ENCODE peak calls at places on chromosome 21, in eight cellular contexts. One of them, this sample, is unnamed.

GRCh38 chr21:25733859-25734653 is 648 bp downstream of the ATP5PF start:
- DNase-seq in endothelial cell of umbilical vein: peak
- DNase-seq in ascending aorta: no peak
- DNase-seq in heart right ventricle: peak
- DNase-seq in nephron progenitor cell: peak
- DNase-seq in fibroblast of villous mesenchyme: peak
- DNase-seq in Calu3: peak
- DNase-seq in psoas muscle: no peak
- DNase-seq in this sample: no peak

GRCh38 chr21:14697769-14698168 is 151.7 kb upstream of the SAMSN1 start:
- DNase-seq in endothelial cell of umbilical vein: no peak
- DNase-seq in ascending aorta: no peak
- DNase-seq in heart right ventricle: no peak
- DNase-seq in nephron progenitor cell: no peak
- DNase-seq in fibroblast of villous mesenchyme: no peak
- DNase-seq in Calu3: no peak
- DNase-seq in psoas muscle: no peak
- DNase-seq in this sample: no peak

GRCh38 chr21:26127918-26128317 is 42.7 kb downstream of the APP start:
- DNase-seq in endothelial cell of umbilical vein: peak
- DNase-seq in ascending aorta: no peak
- DNase-seq in heart right ventricle: no peak
- DNase-seq in nephron progenitor cell: no peak
- DNase-seq in fibroblast of villous mesenchyme: peak
- DNase-seq in Calu3: no peak
- DNase-seq in psoas muscle: no peak
- DNase-seq in this sample: no peak

GRCh38 chr21:36135391-36136094 is 664 bp downstream of the CBR3 start:
- DNase-seq in endothelial cell of umbilical vein: peak
- DNase-seq in ascending aorta: peak
- DNase-seq in heart right ventricle: peak
- DNase-seq in nephron progenitor cell: peak
- DNase-seq in fibroblast of villous mesenchyme: peak
- DNase-seq in Calu3: peak
- DNase-seq in psoas muscle: peak
- DNase-seq in this sample: peak

GRCh38 chr21:36773111-36773510 is 74.2 kb downstream of the SIM2 start:
- DNase-seq in endothelial cell of umbilical vein: peak
- DNase-seq in ascending aorta: peak
- DNase-seq in heart right ventricle: peak
- DNase-seq in nephron progenitor cell: no peak
- DNase-seq in fibroblast of villous mesenchyme: peak
- DNase-seq in Calu3: peak
- DNase-seq in psoas muscle: peak
- DNase-seq in this sample: no peak

GRCh38 chr21:37331411-37331810 is 35.2 kb upstream of the DYRK1A start:
- DNase-seq in endothelial cell of umbilical vein: no peak
- DNase-seq in ascending aorta: no peak
- DNase-seq in heart right ventricle: no peak
- DNase-seq in nephron progenitor cell: no peak
- DNase-seq in fibroblast of villous mesenchyme: no peak
- DNase-seq in Calu3: no peak
- DNase-seq in psoas muscle: no peak
- DNase-seq in this sample: no peak

GRCh38 chr21:25464275-25464674 is 143.0 kb downstream of the MRPL39 start:
- DNase-seq in endothelial cell of umbilical vein: peak
- DNase-seq in ascending aorta: no peak
- DNase-seq in heart right ventricle: no peak
- DNase-seq in nephron progenitor cell: no peak
- DNase-seq in fibroblast of villous mesenchyme: no peak
- DNase-seq in Calu3: no peak
- DNase-seq in psoas muscle: no peak
- DNase-seq in this sample: no peak

GRCh38 chr21:16280731-16281130 is 550.9 kb downstream of the USP25 start:
- DNase-seq in endothelial cell of umbilical vein: peak
- DNase-seq in ascending aorta: no peak
- DNase-seq in heart right ventricle: no peak
- DNase-seq in nephron progenitor cell: no peak
- DNase-seq in fibroblast of villous mesenchyme: peak
- DNase-seq in Calu3: no peak
- DNase-seq in psoas muscle: no peak
- DNase-seq in this sample: no peak

GRCh38 chr21:46477765-46478164 is 19.1 kb downstream of the DIP2A start:
- DNase-seq in endothelial cell of umbilical vein: no peak
- DNase-seq in ascending aorta: no peak
- DNase-seq in heart right ventricle: no peak
- DNase-seq in nephron progenitor cell: no peak
- DNase-seq in fibroblast of villous mesenchyme: peak
- DNase-seq in Calu3: no peak
- DNase-seq in psoas muscle: no peak
- DNase-seq in this sample: no peak

GRCh38 chr21:16395285-16395684 is 665.5 kb downstream of the USP25 start:
- DNase-seq in endothelial cell of umbilical vein: no peak
- DNase-seq in ascending aorta: no peak
- DNase-seq in heart right ventricle: no peak
- DNase-seq in nephron progenitor cell: no peak
- DNase-seq in fibroblast of villous mesenchyme: no peak
- DNase-seq in Calu3: no peak
- DNase-seq in psoas muscle: no peak
- DNase-seq in this sample: no peak

GRCh38 chr21:35855463-35855862 is 204.9 kb downstream of the SETD4 start:
- DNase-seq in endothelial cell of umbilical vein: peak
- DNase-seq in ascending aorta: no peak
- DNase-seq in heart right ventricle: no peak
- DNase-seq in nephron progenitor cell: no peak
- DNase-seq in fibroblast of villous mesenchyme: no peak
- DNase-seq in Calu3: no peak
- DNase-seq in psoas muscle: no peak
- DNase-seq in this sample: no peak

GRCh38 chr21:38494254-38494648 is 4.0 kb downstream of the ERG start:
- DNase-seq in endothelial cell of umbilical vein: no peak
- DNase-seq in ascending aorta: no peak
- DNase-seq in heart right ventricle: no peak
- DNase-seq in nephron progenitor cell: no peak
- DNase-seq in fibroblast of villous mesenchyme: no peak
- DNase-seq in Calu3: no peak
- DNase-seq in psoas muscle: no peak
- DNase-seq in this sample: no peak

DNA sequence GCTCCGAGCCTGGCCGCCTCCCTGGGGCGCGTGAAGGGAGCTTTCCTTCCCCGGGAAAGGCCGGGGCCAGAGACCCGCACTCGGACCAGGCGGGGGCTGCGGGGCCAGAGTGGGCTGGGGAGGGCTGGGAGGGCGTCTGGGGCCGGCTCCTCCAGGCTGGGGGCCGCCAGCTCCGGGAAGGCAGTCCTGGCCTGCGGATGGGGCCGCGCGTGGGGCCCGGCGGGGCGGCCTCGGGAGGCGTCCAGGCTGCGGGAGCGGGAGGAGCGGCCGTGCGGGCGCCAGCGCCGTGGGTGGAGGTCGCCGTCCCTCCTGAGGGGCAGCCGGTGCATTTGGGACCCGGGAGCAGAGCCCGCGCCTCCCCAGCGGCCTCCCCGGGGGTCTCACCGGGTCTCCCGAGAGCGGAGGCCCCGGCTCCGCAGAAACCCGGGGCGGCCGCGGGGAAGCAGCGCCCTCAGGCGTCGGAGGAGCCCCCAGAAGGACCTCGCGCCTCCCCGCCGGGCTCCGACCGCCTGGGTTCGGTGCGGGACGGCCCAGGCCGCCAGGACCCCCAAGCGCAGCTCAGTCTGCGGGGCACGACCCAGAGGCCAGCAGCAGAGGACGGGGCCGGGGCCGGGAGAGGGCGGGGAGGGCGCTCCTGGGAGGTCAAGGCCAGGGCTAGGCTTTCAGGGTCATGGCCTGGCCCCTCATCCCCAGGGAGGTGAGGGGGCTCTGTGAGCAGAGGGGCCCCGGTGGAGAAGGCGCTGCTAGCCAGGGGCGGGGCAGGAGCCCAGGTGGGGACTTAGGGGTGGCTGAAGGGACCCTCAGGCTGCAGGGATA is 7.3 kb upstream of the SLX9 start:
- DNase-seq in endothelial cell of umbilical vein: no peak
- DNase-seq in ascending aorta: no peak
- DNase-seq in heart right ventricle: no peak
- DNase-seq in nephron progenitor cell: peak
- DNase-seq in fibroblast of villous mesenchyme: no peak
- DNase-seq in Calu3: peak
- DNase-seq in psoas muscle: peak
- DNase-seq in this sample: peak
- TF ChIP-seq CTCF in endothelial cell of umbilical vein: peak
- TF ChIP-seq CTCF in ascending aorta: peak
- TF ChIP-seq CTCF in heart right ventricle: peak
- TF ChIP-seq CTCF in nephron progenitor cell: peak
- TF ChIP-seq CTCF in fibroblast of villous mesenchyme: peak
- TF ChIP-seq CTCF in Calu3: peak
- TF ChIP-seq CTCF in psoas muscle: peak
- TF ChIP-seq CTCF in this sample: peak

GRCh38 chr21:44575307-44576024 is 1.9 kb downstream of the KRTAP10-4 start:
- DNase-seq in endothelial cell of umbilical vein: no peak
- DNase-seq in ascending aorta: no peak
- DNase-seq in heart right ventricle: no peak
- DNase-seq in nephron progenitor cell: no peak
- DNase-seq in fibroblast of villous mesenchyme: no peak
- DNase-seq in Calu3: no peak
- DNase-seq in psoas muscle: no peak
- DNase-seq in this sample: peak

GRCh38 chr21:44576025-44576420 is 2.5 kb downstream of the KRTAP10-4 start:
- DNase-seq in endothelial cell of umbilical vein: no peak
- DNase-seq in ascending aorta: no peak
- DNase-seq in heart right ventricle: no peak
- DNase-seq in nephron progenitor cell: no peak
- DNase-seq in fibroblast of villous mesenchyme: no peak
- DNase-seq in Calu3: no peak
- DNase-seq in psoas muscle: no peak
- DNase-seq in this sample: no peak

GRCh38 chr21:44572959-44573583 is 458 bp upstream of the KRTAP10-4 start:
- DNase-seq in endothelial cell of umbilical vein: no peak
- DNase-seq in ascending aorta: no peak
- DNase-seq in heart right ventricle: no peak
- DNase-seq in nephron progenitor cell: no peak
- DNase-seq in fibroblast of villous mesenchyme: no peak
- DNase-seq in Calu3: no peak
- DNase-seq in psoas muscle: no peak
- DNase-seq in this sample: peak

GRCh38 chr21:44571844-44572782 is 1.4 kb upstream of the KRTAP10-4 start:
- DNase-seq in endothelial cell of umbilical vein: no peak
- DNase-seq in ascending aorta: no peak
- DNase-seq in heart right ventricle: no peak
- DNase-seq in nephron progenitor cell: no peak
- DNase-seq in fibroblast of villous mesenchyme: no peak
- DNase-seq in Calu3: no peak
- DNase-seq in psoas muscle: no peak
- DNase-seq in this sample: peak

GRCh38 chr21:44574457-44575306 is 1.2 kb downstream of the KRTAP10-4 start:
- DNase-seq in endothelial cell of umbilical vein: no peak
- DNase-seq in ascending aorta: no peak
- DNase-seq in heart right ventricle: no peak
- DNase-seq in nephron progenitor cell: no peak
- DNase-seq in fibroblast of villous mesenchyme: no peak
- DNase-seq in Calu3: peak
- DNase-seq in psoas muscle: no peak
- DNase-seq in this sample: peak
- TF ChIP-seq CTCF in endothelial cell of umbilical vein: no peak
- TF ChIP-seq CTCF in ascending aorta: no peak
- TF ChIP-seq CTCF in heart right ventricle: no peak
- TF ChIP-seq CTCF in nephron progenitor cell: no peak
- TF ChIP-seq CTCF in fibroblast of villous mesenchyme: no peak
- TF ChIP-seq CTCF in Calu3: no peak
- TF ChIP-seq CTCF in psoas muscle: no peak
- TF ChIP-seq CTCF in this sample: no peak

DNA sequence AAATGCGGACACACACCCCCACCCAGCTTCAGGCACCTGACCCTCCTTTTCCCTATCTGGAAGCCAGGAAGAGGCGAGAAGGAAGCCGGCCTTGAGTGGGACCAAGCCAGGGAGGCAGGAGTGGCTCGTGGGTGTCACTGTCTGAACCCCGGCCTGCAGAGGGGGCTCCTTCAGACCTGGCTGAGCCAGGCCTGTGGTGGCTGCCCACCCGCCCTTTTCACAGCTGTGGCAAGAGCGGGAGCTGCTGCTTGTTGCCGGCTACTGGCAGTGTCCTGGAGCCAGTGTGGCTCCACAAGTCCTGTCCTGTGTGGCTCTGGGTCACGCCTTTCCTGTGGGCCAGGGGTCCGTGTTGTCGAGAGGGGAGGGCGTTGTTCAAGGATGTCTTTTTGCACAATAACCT is 1.2 kb downstream of the PFKL start:
- DNase-seq in endothelial cell of umbilical vein: no peak
- DNase-seq in ascending aorta: no peak
- DNase-seq in heart right ventricle: no peak
- DNase-seq in nephron progenitor cell: no peak
- DNase-seq in fibroblast of villous mesenchyme: no peak
- DNase-seq in Calu3: no peak
- DNase-seq in psoas muscle: no peak
- DNase-seq in this sample: no peak
- TF ChIP-seq CTCF in endothelial cell of umbilical vein: no peak
- TF ChIP-seq CTCF in ascending aorta: no peak
- TF ChIP-seq CTCF in heart right ventricle: peak
- TF ChIP-seq CTCF in nephron progenitor cell: no peak
- TF ChIP-seq CTCF in fibroblast of villous mesenchyme: no peak
- TF ChIP-seq CTCF in Calu3: no peak
- TF ChIP-seq CTCF in psoas muscle: no peak
- TF ChIP-seq CTCF in this sample: no peak

DNA sequence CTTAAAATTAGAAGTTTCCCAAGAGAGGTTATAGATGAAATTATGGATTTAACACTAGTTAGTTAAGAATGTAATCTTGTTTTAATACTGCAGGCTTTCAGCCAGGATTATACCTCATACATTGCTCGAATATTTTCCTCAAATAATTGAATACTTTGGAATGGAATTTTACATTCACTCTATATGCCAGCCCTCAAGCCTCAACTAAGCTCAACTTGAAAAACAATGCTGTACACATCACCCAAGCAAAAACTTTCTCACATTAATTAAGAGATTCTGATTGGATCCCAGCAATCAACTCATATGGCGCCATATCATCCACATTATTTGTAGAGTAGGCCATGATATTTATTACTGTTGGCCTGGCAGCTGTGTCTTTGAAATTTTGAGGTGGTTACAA is 710.7 kb upstream of the ADAMTS5 start:
- DNase-seq in endothelial cell of umbilical vein: no peak
- DNase-seq in ascending aorta: no peak
- DNase-seq in heart right ventricle: no peak
- DNase-seq in nephron progenitor cell: no peak
- DNase-seq in fibroblast of villous mesenchyme: no peak
- DNase-seq in Calu3: no peak
- DNase-seq in psoas muscle: no peak
- DNase-seq in this sample: no peak
- TF ChIP-seq CTCF in endothelial cell of umbilical vein: no peak
- TF ChIP-seq CTCF in ascending aorta: no peak
- TF ChIP-seq CTCF in heart right ventricle: no peak
- TF ChIP-seq CTCF in nephron progenitor cell: no peak
- TF ChIP-seq CTCF in fibroblast of villous mesenchyme: no peak
- TF ChIP-seq CTCF in Calu3: no peak
- TF ChIP-seq CTCF in psoas muscle: no peak
- TF ChIP-seq CTCF in this sample: no peak

This sample was measured in chondrocyte.